ENCODE peak calls at places on chromosomes 11 and 22, in five cellular contexts. One of them, this sample, is unnamed.

GRCh38 chr11:61111786-61112517 is 9.7 kb downstream of the CD5 start:
- DNase-seq in activated naive CD8-positive, alpha-beta T cell treated with anti-CD3 and anti-CD28 coated beads for 36 hours: peak
- DNase-seq in NCI-H510A treated with DMSO at 0.1 percent for 48 hours: no peak
- DNase-seq in stimulated activated CD4-positive, alpha-beta T cell treated with anti-CD3 and anti-CD28 coated beads, Interleukin-12 subunit alpha, Interleukin-12 subunit beta, amount 100 ng/mL, for 4 hours: no peak
- DNase-seq in HepG2: no peak
- DNase-seq in this sample: no peak

GRCh38 chr11:18836415-18836814 is 44.8 kb upstream of the PTPN5 start:
- DNase-seq in activated naive CD8-positive, alpha-beta T cell treated with anti-CD3 and anti-CD28 coated beads for 36 hours: no peak
- DNase-seq in stimulated activated CD4-positive, alpha-beta T cell treated with anti-CD3 and anti-CD28 coated beads, Interleukin-12 subunit alpha, Interleukin-12 subunit beta, amount 100 ng/mL, for 4 hours: no peak
- DNase-seq in NCI-H510A treated with DMSO at 0.1 percent for 48 hours: no peak
- DNase-seq in HepG2: no peak
- DNase-seq in this sample: no peak

GRCh38 chr22:36977401-36977861 is 41.8 kb downstream of the TST start:
- DNase-seq in stimulated activated CD4-positive, alpha-beta T cell treated with anti-CD3 and anti-CD28 coated beads, Interleukin-12 subunit alpha, Interleukin-12 subunit beta, amount 100 ng/mL, for 4 hours: peak
- DNase-seq in NCI-H510A treated with DMSO at 0.1 percent for 48 hours: no peak
- DNase-seq in activated naive CD8-positive, alpha-beta T cell treated with anti-CD3 and anti-CD28 coated beads for 36 hours: peak
- DNase-seq in HepG2: peak
- DNase-seq in this sample: peak

GRCh38 chr11:57787920-57788716 is 26.5 kb downstream of the CTNND1 start:
- DNase-seq in activated naive CD8-positive, alpha-beta T cell treated with anti-CD3 and anti-CD28 coated beads for 36 hours: no peak
- DNase-seq in NCI-H510A treated with DMSO at 0.1 percent for 48 hours: no peak
- DNase-seq in HepG2: peak
- DNase-seq in stimulated activated CD4-positive, alpha-beta T cell treated with anti-CD3 and anti-CD28 coated beads, Interleukin-12 subunit alpha, Interleukin-12 subunit beta, amount 100 ng/mL, for 4 hours: no peak
- DNase-seq in this sample: peak

GRCh38 chr11:31793264-31793663 is 17.9 kb downstream of the PAX6 start:
- DNase-seq in activated naive CD8-positive, alpha-beta T cell treated with anti-CD3 and anti-CD28 coated beads for 36 hours: no peak
- DNase-seq in NCI-H510A treated with DMSO at 0.1 percent for 48 hours: no peak
- DNase-seq in stimulated activated CD4-positive, alpha-beta T cell treated with anti-CD3 and anti-CD28 coated beads, Interleukin-12 subunit alpha, Interleukin-12 subunit beta, amount 100 ng/mL, for 4 hours: no peak
- DNase-seq in HepG2: no peak
- DNase-seq in this sample: no peak

GRCh38 chr11:109426442-109426841 is 4.5 kb downstream of the C11orf87 start:
- DNase-seq in NCI-H510A treated with DMSO at 0.1 percent for 48 hours: peak
- DNase-seq in activated naive CD8-positive, alpha-beta T cell treated with anti-CD3 and anti-CD28 coated beads for 36 hours: no peak
- DNase-seq in stimulated activated CD4-positive, alpha-beta T cell treated with anti-CD3 and anti-CD28 coated beads, Interleukin-12 subunit alpha, Interleukin-12 subunit beta, amount 100 ng/mL, for 4 hours: no peak
- DNase-seq in HepG2: no peak
- DNase-seq in this sample: no peak

GRCh38 chr11:11584937-11585336 is 36.9 kb downstream of the GALNT18 start:
- DNase-seq in activated naive CD8-positive, alpha-beta T cell treated with anti-CD3 and anti-CD28 coated beads for 36 hours: no peak
- DNase-seq in HepG2: no peak
- DNase-seq in stimulated activated CD4-positive, alpha-beta T cell treated with anti-CD3 and anti-CD28 coated beads, Interleukin-12 subunit alpha, Interleukin-12 subunit beta, amount 100 ng/mL, for 4 hours: no peak
- DNase-seq in NCI-H510A treated with DMSO at 0.1 percent for 48 hours: no peak
- DNase-seq in this sample: no peak

GRCh38 chr11:64647019-64647805 is 56.2 kb downstream of the SLC22A12 start:
- DNase-seq in stimulated activated CD4-positive, alpha-beta T cell treated with anti-CD3 and anti-CD28 coated beads, Interleukin-12 subunit alpha, Interleukin-12 subunit beta, amount 100 ng/mL, for 4 hours: no peak
- DNase-seq in HepG2: no peak
- DNase-seq in NCI-H510A treated with DMSO at 0.1 percent for 48 hours: no peak
- DNase-seq in activated naive CD8-positive, alpha-beta T cell treated with anti-CD3 and anti-CD28 coated beads for 36 hours: no peak
- DNase-seq in this sample: no peak

GRCh38 chr11:107275632-107276031 is 182.0 kb downstream of the CWF19L2 start:
- DNase-seq in activated naive CD8-positive, alpha-beta T cell treated with anti-CD3 and anti-CD28 coated beads for 36 hours: no peak
- DNase-seq in HepG2: no peak
- DNase-seq in NCI-H510A treated with DMSO at 0.1 percent for 48 hours: no peak
- DNase-seq in stimulated activated CD4-positive, alpha-beta T cell treated with anti-CD3 and anti-CD28 coated beads, Interleukin-12 subunit alpha, Interleukin-12 subunit beta, amount 100 ng/mL, for 4 hours: no peak
- DNase-seq in this sample: no peak

GRCh38 chr22:44219101-44219870 is 38.6 kb downstream of the PARVG start:
- DNase-seq in activated naive CD8-positive, alpha-beta T cell treated with anti-CD3 and anti-CD28 coated beads for 36 hours: no peak
- DNase-seq in stimulated activated CD4-positive, alpha-beta T cell treated with anti-CD3 and anti-CD28 coated beads, Interleukin-12 subunit alpha, Interleukin-12 subunit beta, amount 100 ng/mL, for 4 hours: no peak
- DNase-seq in HepG2: no peak
- DNase-seq in NCI-H510A treated with DMSO at 0.1 percent for 48 hours: no peak
- DNase-seq in this sample: no peak

GRCh38 chr11:128575174-128575955 is 12.0 kb downstream of the ETS1 start:
- DNase-seq in NCI-H510A treated with DMSO at 0.1 percent for 48 hours: no peak
- DNase-seq in activated naive CD8-positive, alpha-beta T cell treated with anti-CD3 and anti-CD28 coated beads for 36 hours: no peak
- DNase-seq in HepG2: no peak
- DNase-seq in stimulated activated CD4-positive, alpha-beta T cell treated with anti-CD3 and anti-CD28 coated beads, Interleukin-12 subunit alpha, Interleukin-12 subunit beta, amount 100 ng/mL, for 4 hours: no peak
- DNase-seq in this sample: no peak

GRCh38 chr11:12496181-12497025 is 119.0 kb downstream of the PARVA start:
- DNase-seq in HepG2: peak
- DNase-seq in NCI-H510A treated with DMSO at 0.1 percent for 48 hours: no peak
- DNase-seq in stimulated activated CD4-positive, alpha-beta T cell treated with anti-CD3 and anti-CD28 coated beads, Interleukin-12 subunit alpha, Interleukin-12 subunit beta, amount 100 ng/mL, for 4 hours: no peak
- DNase-seq in activated naive CD8-positive, alpha-beta T cell treated with anti-CD3 and anti-CD28 coated beads for 36 hours: no peak
- DNase-seq in this sample: no peak

GRCh38 chr22:43553451-43554258 is 141.8 kb downstream of the MPPED1 start:
- DNase-seq in stimulated activated CD4-positive, alpha-beta T cell treated with anti-CD3 and anti-CD28 coated beads, Interleukin-12 subunit alpha, Interleukin-12 subunit beta, amount 100 ng/mL, for 4 hours: no peak
- DNase-seq in activated naive CD8-positive, alpha-beta T cell treated with anti-CD3 and anti-CD28 coated beads for 36 hours: no peak
- DNase-seq in NCI-H510A treated with DMSO at 0.1 percent for 48 hours: no peak
- DNase-seq in HepG2: no peak
- DNase-seq in this sample: no peak

GRCh38 chr11:128172046-128172878 is 415.1 kb downstream of the ETS1 start:
- DNase-seq in activated naive CD8-positive, alpha-beta T cell treated with anti-CD3 and anti-CD28 coated beads for 36 hours: peak
- DNase-seq in HepG2: peak
- DNase-seq in NCI-H510A treated with DMSO at 0.1 percent for 48 hours: peak
- DNase-seq in stimulated activated CD4-positive, alpha-beta T cell treated with anti-CD3 and anti-CD28 coated beads, Interleukin-12 subunit alpha, Interleukin-12 subunit beta, amount 100 ng/mL, for 4 hours: peak
- DNase-seq in this sample: peak

GRCh38 chr22:22866381-22867111 is 21.1 kb upstream of the IGLL5 start:
- DNase-seq in NCI-H510A treated with DMSO at 0.1 percent for 48 hours: no peak
- DNase-seq in HepG2: no peak
- DNase-seq in stimulated activated CD4-positive, alpha-beta T cell treated with anti-CD3 and anti-CD28 coated beads, Interleukin-12 subunit alpha, Interleukin-12 subunit beta, amount 100 ng/mL, for 4 hours: no peak
- DNase-seq in activated naive CD8-positive, alpha-beta T cell treated with anti-CD3 and anti-CD28 coated beads for 36 hours: no peak
- DNase-seq in this sample: no peak

GRCh38 chr11:92893276-92893675 is 76.2 kb upstream of the MTNR1B start:
- DNase-seq in HepG2: no peak
- DNase-seq in stimulated activated CD4-positive, alpha-beta T cell treated with anti-CD3 and anti-CD28 coated beads, Interleukin-12 subunit alpha, Interleukin-12 subunit beta, amount 100 ng/mL, for 4 hours: no peak
- DNase-seq in NCI-H510A treated with DMSO at 0.1 percent for 48 hours: no peak
- DNase-seq in activated naive CD8-positive, alpha-beta T cell treated with anti-CD3 and anti-CD28 coated beads for 36 hours: no peak
- DNase-seq in this sample: no peak

GRCh38 chr11:110349109-110349996 is 52.9 kb upstream of the RDX start:
- DNase-seq in NCI-H510A treated with DMSO at 0.1 percent for 48 hours: no peak
- DNase-seq in activated naive CD8-positive, alpha-beta T cell treated with anti-CD3 and anti-CD28 coated beads for 36 hours: peak
- DNase-seq in HepG2: no peak
- DNase-seq in stimulated activated CD4-positive, alpha-beta T cell treated with anti-CD3 and anti-CD28 coated beads, Interleukin-12 subunit alpha, Interleukin-12 subunit beta, amount 100 ng/mL, for 4 hours: peak
- DNase-seq in this sample: no peak

GRCh38 chr11:16993495-16993894 is 20.7 kb downstream of the PLEKHA7 start:
- DNase-seq in activated naive CD8-positive, alpha-beta T cell treated with anti-CD3 and anti-CD28 coated beads for 36 hours: no peak
- DNase-seq in stimulated activated CD4-positive, alpha-beta T cell treated with anti-CD3 and anti-CD28 coated beads, Interleukin-12 subunit alpha, Interleukin-12 subunit beta, amount 100 ng/mL, for 4 hours: no peak
- DNase-seq in NCI-H510A treated with DMSO at 0.1 percent for 48 hours: no peak
- DNase-seq in HepG2: no peak
- DNase-seq in this sample: no peak

GRCh38 chr11:802018-802617 is 2.9 kb downstream of the PIDD1 start:
- DNase-seq in activated naive CD8-positive, alpha-beta T cell treated with anti-CD3 and anti-CD28 coated beads for 36 hours: no peak
- DNase-seq in NCI-H510A treated with DMSO at 0.1 percent for 48 hours: no peak
- DNase-seq in HepG2: no peak
- DNase-seq in stimulated activated CD4-positive, alpha-beta T cell treated with anti-CD3 and anti-CD28 coated beads, Interleukin-12 subunit alpha, Interleukin-12 subunit beta, amount 100 ng/mL, for 4 hours: no peak
- DNase-seq in this sample: no peak

GRCh38 chr11:11978792-11979486 is 29.5 kb downstream of the DKK3 start:
- DNase-seq in activated naive CD8-positive, alpha-beta T cell treated with anti-CD3 and anti-CD28 coated beads for 36 hours: no peak
- DNase-seq in HepG2: no peak
- DNase-seq in NCI-H510A treated with DMSO at 0.1 percent for 48 hours: no peak
- DNase-seq in stimulated activated CD4-positive, alpha-beta T cell treated with anti-CD3 and anti-CD28 coated beads, Interleukin-12 subunit alpha, Interleukin-12 subunit beta, amount 100 ng/mL, for 4 hours: no peak
- DNase-seq in this sample: no peak